ENCODE peak calls at places on chromosomes 7 and 10, in six cellular contexts. M is activated naive CD8-positive, alpha-beta T cell treated with anti-CD3 and anti-CD28 coated beads, Interleukin-2, amount 50 U/mL, for 24 hours; K is NCI-H1105 treated with DMSO at 0.1 percent for 48 hours; D is NCI-H345; W is psoas muscle; S is hypothalamus. Y is an unnamed sample.

GRCh38 chr10:129744896-129745750 is 219.0 kb downstream of the EBF3 start:
- DNase-seq in M (no peak), K (no peak), D (no peak), W (no peak), S (no peak), Y (no peak)

GRCh38 chr7:98329100-98329871 is 47.8 kb downstream of the BRI3 start:
- DNase-seq in M (no peak), K (no peak), D (no peak), W (no peak), S (no peak), Y (peak; percentile 92)

GRCh38 chr7:727104-727805 is at the start of gene PRKAR1B:
- DNase-seq in M (peak; percentile 57), K (peak; percentile 48), D (no peak), W (no peak), S (no peak), Y (no peak)

GRCh38 chr7:12257582-12257981 is 46.5 kb downstream of the TMEM106B start:
- DNase-seq in M (peak; percentile 7), K (no peak), D (no peak), W (no peak), S (no peak), Y (peak; percentile 48)

GRCh38 chr10:30527623-30528426 is 93.8 kb downstream of the MAP3K8 start:
- DNase-seq in M (no peak), K (no peak), D (peak; percentile 1), W (no peak), S (no peak), Y (no peak)

GRCh38 chr10:44391981-44392380 is 7.1 kb upstream of the CXCL12 start:
- DNase-seq in M (no peak), K (no peak), D (no peak), W (no peak), S (no peak), Y (no peak)

GRCh38 chr7:157610671-157611295 is 274.0 kb downstream of the DNAJB6 start:
- DNase-seq in M (no peak), K (no peak), D (no peak), W (no peak), S (no peak), Y (no peak)

GRCh38 chr7:70542750-70543376 is 589.1 kb upstream of the GALNT17 start:
- DNase-seq in M (no peak), K (no peak), D (no peak), W (no peak), S (no peak), Y (no peak)

GRCh38 chr7:44326261-44327125 is 1.1 kb upstream of the CAMK2B start:
- DNase-seq in M (no peak), K (no peak), D (no peak), W (no peak), S (no peak), Y (no peak)

GRCh38 chr10:33271969-33272583 is 62.4 kb downstream of the NRP1 start:
- DNase-seq in M (no peak), K (no peak), D (no peak), W (no peak), S (no peak), Y (no peak)

GRCh38 chr10:33066558-33067236 is 108.7 kb upstream of the ITGB1 start:
- DNase-seq in M (no peak), K (no peak), D (no peak), W (no peak), S (no peak), Y (peak; percentile 95)